ENCODE peak calls at places on chromosomes 1 and 21, in nine cellular contexts. Z is transverse colon, M is cortex of kidney, P is Kasumi-1, G is left ventricle myocardium inferior, E is anterior cingulate cortex, T is posterior cingulate gyrus, N is GM12865, D is SHP77 treated with DMSO at 0.1 percent for 48 hours. X is an unnamed sample.

GRCh38 chr1:30527511-30528140 is 195.8 kb downstream of the MATN1 start:
- DNase-seq in T (no peak), Z (no peak), E (no peak), N (no peak), G (peak), P (no peak), M (no peak), D (no peak), X (no peak)

GRCh38 chr1:211828584-211829342 is 1.8 kb downstream of the LPGAT1 start:
- DNase-seq in G (no peak), N (peak), M (no peak), Z (no peak), D (no peak), E (no peak), P (no peak), T (no peak), X (no peak)

GRCh38 chr21:33412832-33413519 is 9.8 kb downstream of the IFNGR2 start:
- DNase-seq in P (no peak), G (no peak), N (peak), M (no peak), Z (peak), D (no peak), E (no peak), T (no peak), X (no peak)

GRCh38 chr1:198278922-198279321 is 122.1 kb downstream of the NEK7 start:
- DNase-seq in D (no peak), E (no peak), P (no peak), N (no peak), G (no peak), Z (no peak), M (no peak), T (no peak), X (no peak)

GRCh38 chr21:25361765-25362164 is 245.5 kb downstream of the MRPL39 start:
- DNase-seq in E (no peak), N (no peak), T (no peak), G (no peak), P (no peak), M (no peak), D (no peak), Z (no peak), X (no peak)

GRCh38 chr1:209513226-209513625 is 70.3 kb upstream of the CAMK1G start:
- DNase-seq in Z (no peak), G (no peak), N (peak), T (no peak), M (no peak), P (peak), E (no peak), D (peak), X (peak)

GRCh38 chr1:109864063-109864822 is 46.4 kb upstream of the CSF1 start:
- DNase-seq in E (no peak), M (no peak), N (no peak), Z (no peak), P (no peak), D (no peak), T (no peak), G (no peak), X (no peak)

GRCh38 chr1:173253046-173253445 is 45.9 kb upstream of the TNFSF4 start:
- DNase-seq in P (no peak), D (no peak), M (no peak), N (no peak), E (no peak), T (no peak), Z (no peak), G (no peak), X (no peak)

GRCh38 chr1:162069334-162070093 is at the start of gene NOS1AP:
- DNase-seq in E (peak), N (peak), D (peak), T (peak), M (no peak), Z (peak), G (peak), P (peak), X (peak)

GRCh38 chr1:51627672-51628071 is 10.8 kb downstream of the OSBPL9 start:
- DNase-seq in G (no peak), E (no peak), M (no peak), D (peak), T (no peak), P (peak), Z (no peak), N (peak), X (peak)

GRCh38 chr1:23343246-23344110 is 606 bp downstream of the HNRNPR start:
- DNase-seq in T (peak), N (peak), E (peak), G (no peak), M (no peak), P (peak), D (no peak), Z (peak), X (peak)

GRCh38 chr1:189431437-189431836 is 1046.2 kb downstream of the BRINP3 start:
- DNase-seq in Z (no peak), D (no peak), N (no peak), G (no peak), M (no peak), E (no peak), P (peak), T (no peak), X (no peak)

GRCh38 chr1:39164256-39164655 is 40.2 kb upstream of the MACF1 start:
- DNase-seq in E (no peak), D (no peak), Z (no peak), T (no peak), N (no peak), M (no peak), G (no peak), P (no peak), X (no peak)

GRCh38 chr1:199983531-199983930 is 44.0 kb upstream of the NR5A2 start:
- DNase-seq in G (no peak), Z (no peak), N (no peak), D (no peak), P (no peak), T (no peak), E (no peak), M (no peak), X (no peak)

X was measured in Ammon's horn.